ENCODE peak calls at places on chromosomes 3 and 15, in five cellular contexts. W is mammary epithelial cell, Z is endothelial cell of umbilical vein, T is astrocyte, U is fibroblast of lung. D is an unnamed sample. For H3K9me3, the result is how much of the 10 kb centered on the place peaks cover.

GRCh38 chr3:51799879-51800757 is 21.1 kb upstream of the IQCF6 start:
- DNase-seq in W (peak), Z (peak), T (peak), U (peak), D (peak)

GRCh38 chr3:58994746-58995330 is 55.0 kb downstream of the CFAP20DC start:
- DNase-seq in W (peak), Z (peak), T (peak), U (peak), D (peak)

GRCh38 chr3:10438902-10439610 is 66.3 kb downstream of the ATP2B2 start:
- DNase-seq in W (no peak), Z (no peak), T (no peak), U (no peak), D (no peak)

GRCh38 chr15:99564221-99565030 is 1.4 kb upstream of the MEF2A start:
- DNase-seq in W (no peak), Z (peak), T (peak), U (peak), D (peak)

GRCh38 chr3:1326546-1326945 is 233.7 kb downstream of the CNTN6 start:
- DNase-seq in W (no peak), Z (no peak), T (no peak), U (no peak), D (no peak)

GRCh38 chr3:139319428-139320402 is 24.1 kb upstream of the MRPS22 start:
- DNase-seq in W (no peak), Z (peak), T (no peak), U (peak), D (no peak)

GRCh38 chr3:37537914-37538691 is 323.6 kb upstream of the CTDSPL start:
- DNase-seq in W (no peak), Z (no peak), T (no peak), U (peak), D (peak)

GRCh38 chr15:27798807-27799206 is 300.3 kb downstream of the OCA2 start:
- DNase-seq in W (no peak), Z (no peak), T (no peak), U (no peak), D (no peak)

GRCh38 chr3:81419196-81419595 is 342.2 kb downstream of the GBE1 start:
- DNase-seq in W (no peak), Z (peak), T (no peak), U (peak), D (peak)

GRCh38 chr15:77107531-77108355 is 36.8 kb upstream of the TSPAN3 start:
- DNase-seq in W (no peak), Z (peak), T (peak), U (peak), D (peak)

GRCh38 chr3:23809840-23810341 is 4.1 kb downstream of the UBE2E1 start:
- DNase-seq in W (no peak), Z (peak), T (no peak), U (no peak), D (no peak)

GRCh38 chr15:90184119-90184785 is 16.9 kb upstream of the SEMA4B start:
- DNase-seq in W (peak), Z (no peak), T (peak), U (peak), D (peak)

GRCh38 chr15:64507293-64507802 is 47.0 kb downstream of the ZNF609 start:
- DNase-seq in W (peak), Z (peak), T (peak), U (peak), D (peak)

GRCh38 chr3:133396906-133397305 is 3.0 kb upstream of the BFSP2 start:
- DNase-seq in W (no peak), Z (no peak), T (no peak), U (no peak), D (no peak)

GRCh38 chr15:99050328-99050980 is 42.9 kb upstream of the PGPEP1L start:
- DNase-seq in W (no peak), Z (no peak), T (no peak), U (no peak), D (no peak)

GRCh38 chr15:88636654-88637053 is 2.2 kb upstream of the ISG20 start:
- DNase-seq in W (no peak), Z (no peak), T (no peak), U (no peak), D (no peak)

GRCh38 chr3:140011611-140012277 is 76.8 kb downstream of the CLSTN2 start:
- DNase-seq in W (no peak), Z (no peak), T (no peak), U (no peak), D (no peak)

GRCh38 chr3:1272541-1273265 is 179.9 kb downstream of the CNTN6 start:
- DNase-seq in W (no peak), Z (no peak), T (peak), U (no peak), D (no peak)

GRCh38 chr3:4251412-4251811 is 51.8 kb upstream of the SETMAR start:
- DNase-seq in W (no peak), Z (no peak), T (no peak), U (no peak), D (no peak)

GRCh38 chr15:73752817-73753214 is 335 bp downstream of the INSYN1 start:
- DNase-seq in W (no peak), Z (no peak), T (no peak), U (no peak), D (peak)

GRCh38 chr15:57667171-57667924 is 39.2 kb upstream of the POLR2M start:
- DNase-seq in W (peak), Z (peak), T (peak), U (peak), D (peak)

GRCh38 chr3:51945031-51945840 is 3.1 kb downstream of the PARP3 start:
- DNase-seq in W (no peak), Z (no peak), T (no peak), U (no peak), D (no peak)

GRCh38 chr3:143810866-143811265 is 37.4 kb downstream of the SLC9A9 start:
- DNase-seq in W (no peak), Z (no peak), T (no peak), U (no peak), D (no peak)

GRCh38 chr3:120622870-120623718 is 27.0 kb downstream of the NDUFB4 start:
- DNase-seq in W (peak), Z (peak), T (peak), U (no peak), D (peak)

GRCh38 chr3:2741520-2741919 is 368.7 kb downstream of the IL5RA start:
- DNase-seq in W (no peak), Z (no peak), T (no peak), U (no peak), D (no peak)

GRCh38 chr3:69368129-69368741 is 17.7 kb downstream of the FRMD4B start:
- DNase-seq in W (peak), Z (peak), T (no peak), U (no peak), D (no peak)

GRCh38 chr3:44962606-44963393 is 13.2 kb downstream of the ZDHHC3 start:
- DNase-seq in W (peak), Z (no peak), T (no peak), U (peak), D (peak)

GRCh38 chr3:190188197-190188596 is 67.5 kb upstream of the P3H2 start:
- DNase-seq in W (no peak), Z (no peak), T (no peak), U (no peak), D (no peak)
- H2AFZ ChIP-seq in W (no peak), Z (no peak), T (no peak), U (no peak), D (peak)

GRCh38 chr3:119427669-119428068 is 35.7 kb downstream of the TMEM39A start:
- DNase-seq in W (no peak), Z (no peak), T (no peak), U (peak), D (no peak)
- H3K9me3 ChIP-seq in W (under half), Z (under half), T (under half), U (under half), D (under half)

GRCh38 chr15:83992356-83993031 is 243.1 kb upstream of the GOLGA6L4 start:
- DNase-seq in W (no peak), Z (no peak), T (no peak), U (no peak), D (no peak)

GRCh38 chr15:83993591-83993990 is 242.0 kb upstream of the GOLGA6L4 start:
- DNase-seq in W (no peak), Z (no peak), T (no peak), U (no peak), D (no peak)

GRCh38 chr15:83991163-83991562 is 244.4 kb upstream of the GOLGA6L4 start:
- DNase-seq in W (no peak), Z (no peak), T (no peak), U (no peak), D (no peak)
- TF ChIP-seq EZH2 in W (no peak), Z (no peak), T (no peak), U (no peak), D (no peak)

DNA sequence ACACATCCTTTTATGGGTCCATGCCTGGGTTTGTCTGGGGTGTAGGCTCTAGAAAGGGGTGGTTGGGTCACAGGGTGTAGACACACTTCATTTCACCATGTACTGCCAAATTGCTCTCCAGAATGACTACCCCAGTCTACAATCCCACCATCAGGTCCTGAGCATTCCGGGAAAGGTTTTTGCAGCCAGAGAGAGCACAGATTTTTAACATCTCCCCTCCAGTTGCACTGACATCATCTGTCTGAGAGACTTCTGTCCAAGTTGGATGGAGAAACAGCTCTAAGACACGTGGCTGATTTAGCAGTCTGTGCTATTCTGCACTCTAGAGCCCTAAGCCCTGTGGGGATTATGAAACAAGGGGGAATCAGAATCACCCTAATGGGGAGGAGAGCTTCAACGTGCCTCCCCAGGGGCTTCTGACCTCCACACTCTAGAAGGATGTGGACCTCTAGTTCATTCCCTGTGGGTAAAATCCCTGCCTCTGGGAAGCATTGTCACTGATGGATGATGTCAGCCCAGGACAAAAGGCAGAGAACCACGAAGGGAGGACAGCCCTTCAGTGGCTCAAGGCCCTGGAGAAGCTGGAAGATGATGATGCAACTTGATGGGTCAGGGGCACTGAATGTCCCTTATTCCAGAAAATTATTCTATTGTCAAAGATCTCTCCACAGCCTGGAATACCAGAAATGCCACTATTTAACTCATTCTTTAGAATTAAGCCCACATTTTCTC is 71.5 kb downstream of the CD200R1L start:
- DNase-seq in W (no peak), Z (no peak), T (peak), U (peak), D (peak)
- H2AFZ ChIP-seq in W (no peak), Z (no peak), T (peak), U (no peak), D (peak)

DNA sequence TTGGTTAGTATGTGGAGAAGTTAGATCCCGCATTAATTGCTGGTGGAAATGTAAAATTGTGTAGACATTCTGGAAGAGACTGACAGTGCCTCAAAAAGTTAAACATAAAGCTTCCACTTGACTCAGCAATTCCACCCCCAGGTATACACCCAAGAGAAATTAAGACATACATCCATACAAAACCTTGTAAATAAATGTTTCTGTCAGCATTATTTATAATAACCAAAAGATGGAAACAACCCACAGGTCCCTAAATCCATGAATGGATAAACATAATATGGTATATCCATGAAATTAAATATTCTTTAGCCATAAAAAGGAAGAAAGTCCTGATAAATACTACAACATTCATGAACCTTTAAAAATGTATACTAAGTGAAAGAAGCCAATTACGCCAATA is 817.4 kb downstream of the NTRK3 start:
- DNase-seq in W (no peak), Z (no peak), T (no peak), U (no peak), D (no peak)
- H3K9me3 ChIP-seq in W (under half), Z (under half), T (under half), U (under half), D (under half)

DNA sequence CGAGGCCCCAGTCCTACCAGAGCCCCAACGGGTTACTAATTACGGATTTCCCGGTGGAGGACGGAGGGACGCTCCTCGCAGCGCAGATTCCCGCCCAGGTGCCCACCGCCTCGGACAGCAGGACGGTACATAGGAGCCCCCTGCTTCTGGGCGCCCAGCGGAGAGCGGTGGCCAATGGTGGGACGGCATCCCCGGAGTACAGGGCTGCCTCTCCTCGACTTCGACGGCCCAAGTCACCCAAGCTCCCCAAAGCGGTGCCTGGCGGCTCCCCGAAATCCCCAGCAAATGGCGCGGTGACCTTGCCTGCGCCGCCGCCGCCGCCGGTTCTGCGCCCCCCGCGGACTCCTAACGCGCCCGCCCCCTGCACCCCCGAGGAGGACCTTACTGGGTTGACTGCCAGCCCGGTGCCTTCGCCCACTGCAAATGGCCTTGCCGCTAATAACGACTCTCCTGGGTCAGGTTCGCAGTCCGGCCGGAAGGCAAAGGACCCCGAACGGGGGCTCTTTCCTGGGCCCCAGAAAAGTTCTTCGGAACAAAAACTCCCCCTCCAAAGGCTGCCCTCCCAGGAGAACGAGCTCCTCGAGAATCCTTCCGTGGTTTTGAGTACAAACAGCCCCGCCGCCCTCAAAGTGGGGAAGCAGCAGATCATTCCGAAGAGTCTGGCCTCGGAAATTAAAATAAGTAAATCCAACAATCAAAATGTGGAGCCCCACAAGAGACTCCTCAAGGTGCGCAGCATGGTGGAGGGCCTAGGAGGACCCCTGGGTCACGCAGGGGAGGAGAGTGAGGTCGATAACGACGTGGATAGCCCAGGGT is 1.1 kb downstream of the ARHGEF26 start:
- DNase-seq in W (no peak), Z (peak), T (no peak), U (no peak), D (peak)
- TF ChIP-seq EZH2 in W (no peak), Z (no peak), T (no peak), U (no peak), D (peak)

D was measured in GM23248.